ENCODE peak calls at places on chromosomes 11 and 22, in ten cellular contexts. P is NCI-H1417; A is KBM-7; Q is H9; V is iPS-NIHi11; T is BJ; E is NCI-H2081 treated with DMSO at 0.1 percent for 48 hours; N is stimulated activated CD8-positive, alpha-beta memory T cell treated with anti-CD3 and anti-CD28 coated beads, Interleukin-2, amount 100 ng/mL, for 1 hour; W is dermis blood vessel endothelial cell; S is GM13977. C is an unnamed sample.

GRCh38 chr22:42863349-42863911 is 6.4 kb upstream of the ARFGAP3 start:
- DNase-seq in P (no peak), A (peak), Q (no peak), V (no peak), T (no peak), E (no peak), N (no peak), W (peak), S (no peak), C (no peak)

GRCh38 chr11:64165482-64165841 is 451 bp downstream of the MACROD1 start:
- DNase-seq in P (no peak), A (no peak), Q (no peak), V (peak), T (no peak), E (no peak), N (no peak), W (peak), S (no peak), C (no peak)

GRCh38 chr11:134405841-134406240 is 6.2 kb downstream of the B3GAT1 start:
- DNase-seq in P (no peak), A (no peak), Q (no peak), V (no peak), T (no peak), E (no peak), N (no peak), W (no peak), S (no peak), C (no peak)

GRCh38 chr11:69382131-69383128 is 88.5 kb downstream of the MYEOV start:
- DNase-seq in P (no peak), A (no peak), Q (peak), V (peak), T (no peak), E (no peak), N (no peak), W (no peak), S (no peak), C (no peak)

GRCh38 chr22:19497245-19497644 is 17.5 kb downstream of the CDC45 start:
- DNase-seq in P (no peak), A (no peak), Q (no peak), V (no peak), T (no peak), E (no peak), N (no peak), W (peak), S (no peak), C (no peak)

GRCh38 chr11:74325649-74326645 is 14.5 kb upstream of the P4HA3 start:
- DNase-seq in P (no peak), A (no peak), Q (no peak), V (no peak), T (peak), E (no peak), N (no peak), W (peak), S (no peak), C (no peak)

GRCh38 chr11:124887667-124888013 is 10.0 kb downstream of the ROBO4 start:
- DNase-seq in P (no peak), A (no peak), Q (no peak), V (no peak), T (no peak), E (no peak), N (no peak), W (no peak), S (no peak), C (no peak)

GRCh38 chr11:43360361-43361032 is 1.8 kb downstream of the TTC17 start:
- DNase-seq in P (no peak), A (peak), Q (no peak), V (no peak), T (no peak), E (no peak), N (no peak), W (peak), S (no peak), C (no peak)

GRCh38 chr11:114340311-114341131 is 44.3 kb downstream of the NNMT start:
- DNase-seq in P (peak), A (peak), Q (peak), V (peak), T (no peak), E (peak), N (no peak), W (peak), S (peak), C (peak)

GRCh38 chr11:105693075-105693474 is 83.2 kb downstream of the GRIA4 start:
- DNase-seq in P (no peak), A (no peak), Q (no peak), V (no peak), T (no peak), E (no peak), N (no peak), W (no peak), S (no peak), C (no peak)

GRCh38 chr11:7512525-7513209 is 1.1 kb upstream of the PPFIBP2 start:
- DNase-seq in P (no peak), A (peak), Q (no peak), V (no peak), T (no peak), E (no peak), N (no peak), W (no peak), S (peak), C (peak)

GRCh38 chr11:8263109-8263768 is 439 bp downstream of the LMO1 start:
- DNase-seq in P (peak), A (no peak), Q (peak), V (peak), T (no peak), E (no peak), N (no peak), W (peak), S (no peak), C (no peak)

GRCh38 chr11:134034496-134035381 is 34.1 kb upstream of the JAM3 start:
- DNase-seq in P (peak), A (no peak), Q (no peak), V (no peak), T (no peak), E (peak), N (no peak), W (no peak), S (no peak), C (no peak)

GRCh38 chr11:67251841-67252240 is 14.4 kb upstream of the GRK2 start:
- DNase-seq in P (no peak), A (no peak), Q (no peak), V (no peak), T (no peak), E (no peak), N (no peak), W (no peak), S (no peak), C (no peak)

GRCh38 chr22:48936391-48936790 is 891.3 kb downstream of the BRD1 start:
- DNase-seq in P (no peak), A (no peak), Q (no peak), V (no peak), T (no peak), E (no peak), N (no peak), W (no peak), S (no peak), C (no peak)

GRCh38 chr11:83914995-83915394 is 628.8 kb upstream of the CCDC90B start:
- DNase-seq in P (no peak), A (no peak), Q (no peak), V (no peak), T (no peak), E (no peak), N (no peak), W (no peak), S (no peak), C (no peak)

GRCh38 chr11:60852639-60853468 is 2.9 kb downstream of the PTGDR2 start:
- DNase-seq in P (no peak), A (no peak), Q (peak), V (peak), T (no peak), E (no peak), N (no peak), W (no peak), S (no peak), C (no peak)

GRCh38 chr11:46649180-46649738 is 31.9 kb downstream of the ATG13 start:
- DNase-seq in P (no peak), A (no peak), Q (no peak), V (no peak), T (peak), E (no peak), N (no peak), W (peak), S (no peak), C (no peak)

GRCh38 chr22:50502628-50503474 is 4.7 kb downstream of the LMF2 start:
- DNase-seq in P (no peak), A (no peak), Q (peak), V (no peak), T (no peak), E (no peak), N (no peak), W (no peak), S (no peak), C (no peak)

GRCh38 chr11:116887909-116888556 is 50.6 kb upstream of the APOA1 start:
- DNase-seq in P (no peak), A (no peak), Q (no peak), V (no peak), T (no peak), E (no peak), N (no peak), W (no peak), S (no peak), C (no peak)

GRCh38 chr11:10322830-10323792 is 18.2 kb downstream of the ADM start:
- DNase-seq in P (peak), A (peak), Q (no peak), V (no peak), T (peak), E (no peak), N (no peak), W (peak), S (no peak), C (peak)

GRCh38 chr11:62149986-62150886 is 26.4 kb downstream of the INCENP start:
- DNase-seq in P (no peak), A (no peak), Q (peak), V (no peak), T (no peak), E (no peak), N (no peak), W (no peak), S (no peak), C (no peak)

GRCh38 chr11:100739636-100740035 is 52.5 kb downstream of the ARHGAP42 start:
- DNase-seq in P (no peak), A (no peak), Q (no peak), V (no peak), T (peak), E (no peak), N (no peak), W (peak), S (no peak), C (no peak)

GRCh38 chr22:43884600-43885318 is 7.1 kb downstream of the PNPLA5 start:
- DNase-seq in P (peak), A (peak), Q (peak), V (peak), T (no peak), E (no peak), N (no peak), W (peak), S (peak), C (no peak)

GRCh38 chr22:41548830-41549211 is 4.6 kb upstream of the POLR3H start:
- DNase-seq in P (no peak), A (no peak), Q (no peak), V (no peak), T (no peak), E (no peak), N (no peak), W (no peak), S (no peak), C (no peak)

GRCh38 chr11:24755260-24755839 is 258.5 kb downstream of the LUZP2 start:
- DNase-seq in P (no peak), A (no peak), Q (no peak), V (no peak), T (no peak), E (no peak), N (no peak), W (no peak), S (no peak), C (no peak)

GRCh38 chr11:76805206-76805913 is 22.2 kb downstream of the TSKU start:
- DNase-seq in P (no peak), A (peak), Q (no peak), V (peak), T (no peak), E (no peak), N (no peak), W (peak), S (no peak), C (peak)

GRCh38 chr22:38570841-38571364 is 920 bp upstream of the DMC1 start:
- DNase-seq in P (peak), A (no peak), Q (peak), V (peak), T (no peak), E (no peak), N (no peak), W (peak), S (peak), C (peak)

GRCh38 chr11:926341-926916 is 759 bp downstream of the AP2A2 start:
- DNase-seq in P (no peak), A (no peak), Q (no peak), V (peak), T (no peak), E (no peak), N (no peak), W (peak), S (peak), C (peak)

GRCh38 chr11:66231561-66231960 is 36.9 kb upstream of the RAB1B start:
- DNase-seq in P (peak), A (no peak), Q (no peak), V (peak), T (no peak), E (peak), N (no peak), W (no peak), S (no peak), C (no peak)

GRCh38 chr11:127492025-127492424 is 491.5 kb upstream of the KIRREL3 start:
- DNase-seq in P (no peak), A (no peak), Q (no peak), V (no peak), T (no peak), E (no peak), N (no peak), W (peak), S (no peak), C (no peak)

GRCh38 chr11:73359930-73360742 is 16.1 kb upstream of the RELT start:
- DNase-seq in P (peak), A (peak), Q (peak), V (peak), T (no peak), E (no peak), N (no peak), W (peak), S (peak), C (no peak)

GRCh38 chr11:13283636-13284035 is 6.0 kb downstream of the BMAL1 start:
- DNase-seq in P (no peak), A (no peak), Q (peak), V (peak), T (no peak), E (no peak), N (no peak), W (no peak), S (no peak), C (no peak)